ENCODE peak calls at places on chromosomes 1 and 21, in six cellular contexts. K is GM10248, Z is Calu3, G is endothelial cell, W is prostate gland, A is AG10803. U is an unnamed sample.

GRCh38 chr1:64540265-64540791 is 70.4 kb downstream of the CACHD1 start:
- DNase-seq in K (no peak), Z (no peak), G (no peak), W (no peak), A (peak), U (no peak)

GRCh38 chr1:84073266-84073665 is 70.8 kb upstream of the PRKACB start:
- DNase-seq in K (no peak), Z (no peak), G (no peak), W (no peak), A (peak), U (no peak)

GRCh38 chr1:240495652-240496051 is 116.3 kb downstream of the GREM2 start:
- DNase-seq in K (no peak), Z (no peak), G (no peak), W (no peak), A (no peak), U (no peak)

GRCh38 chr1:31736675-31737074 is 27.5 kb downstream of the ADGRB2 start:
- DNase-seq in K (no peak), Z (no peak), G (no peak), W (peak), A (no peak), U (no peak)

GRCh38 chr1:111474106-111474505 is 322 bp downstream of the C1orf162 start:
- DNase-seq in K (no peak), Z (no peak), G (no peak), W (no peak), A (no peak), U (no peak)

GRCh38 chr1:244815600-244816099 is 19.8 kb upstream of the COX20 start:
- DNase-seq in K (no peak), Z (no peak), G (no peak), W (no peak), A (no peak), U (no peak)

GRCh38 chr1:54795841-54796468 is 5.2 kb downstream of the TTC22 start:
- DNase-seq in K (no peak), Z (peak), G (no peak), W (no peak), A (no peak), U (no peak)

GRCh38 chr1:81330521-81330920 is 470.2 kb upstream of the ADGRL2 start:
- DNase-seq in K (no peak), Z (no peak), G (no peak), W (no peak), A (no peak), U (no peak)

GRCh38 chr1:240612811-240613210 is 856 bp upstream of the GREM2 start:
- DNase-seq in K (no peak), Z (no peak), G (no peak), W (no peak), A (no peak), U (no peak)

GRCh38 chr1:12617901-12618660 is at the start of gene DHRS3:
- DNase-seq in K (peak), Z (peak), G (peak), W (peak), A (peak), U (no peak)

GRCh38 chr1:53559391-53559815 is 100.2 kb downstream of the DMRTB1 start:
- DNase-seq in K (no peak), Z (no peak), G (no peak), W (no peak), A (no peak), U (no peak)

GRCh38 chr1:53556657-53557227 is 97.5 kb downstream of the DMRTB1 start:
- DNase-seq in K (no peak), Z (no peak), G (no peak), W (no peak), A (no peak), U (no peak)

GRCh38 chr1:53558916-53559315 is 99.7 kb downstream of the DMRTB1 start:
- DNase-seq in K (no peak), Z (no peak), G (no peak), W (no peak), A (no peak), U (no peak)

GRCh38 chr1:53557830-53558784 is 98.9 kb downstream of the DMRTB1 start:
- DNase-seq in K (no peak), Z (no peak), G (no peak), W (no peak), A (no peak), U (no peak)

GRCh38 chr1:53557369-53557768 is 98.2 kb downstream of the DMRTB1 start:
- DNase-seq in K (no peak), Z (no peak), G (no peak), W (no peak), A (no peak), U (no peak)
- TF ChIP-seq CTCF in K (no peak), Z (no peak), G (no peak), W (no peak), A (peak), U (no peak)

DNA sequence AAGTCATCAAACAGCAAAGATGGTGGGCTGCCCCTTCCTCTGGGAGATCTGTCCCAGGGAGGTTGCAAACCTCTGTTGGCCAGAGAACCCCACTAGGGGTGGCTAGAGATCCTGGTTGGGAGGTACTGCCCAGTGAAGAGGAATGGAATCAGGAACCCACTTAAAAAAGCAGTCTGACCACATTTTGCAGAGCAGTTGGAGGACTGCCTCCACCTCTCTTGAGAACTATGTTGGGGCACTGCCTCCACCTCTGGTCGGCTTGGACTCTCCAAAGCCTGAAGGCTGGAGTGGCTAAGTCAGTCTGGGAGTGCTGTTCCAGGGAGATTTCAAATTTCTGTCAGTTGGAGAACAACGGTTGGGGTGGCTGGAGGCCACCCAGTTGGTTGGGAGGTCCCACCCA is 58.6 kb downstream of the TNFSF4 start:
- DNase-seq in K (no peak), Z (no peak), G (no peak), W (no peak), A (no peak), U (no peak)
- TF ChIP-seq CTCF in K (no peak), Z (no peak), G (no peak), W (no peak), A (no peak), U (no peak)

DNA sequence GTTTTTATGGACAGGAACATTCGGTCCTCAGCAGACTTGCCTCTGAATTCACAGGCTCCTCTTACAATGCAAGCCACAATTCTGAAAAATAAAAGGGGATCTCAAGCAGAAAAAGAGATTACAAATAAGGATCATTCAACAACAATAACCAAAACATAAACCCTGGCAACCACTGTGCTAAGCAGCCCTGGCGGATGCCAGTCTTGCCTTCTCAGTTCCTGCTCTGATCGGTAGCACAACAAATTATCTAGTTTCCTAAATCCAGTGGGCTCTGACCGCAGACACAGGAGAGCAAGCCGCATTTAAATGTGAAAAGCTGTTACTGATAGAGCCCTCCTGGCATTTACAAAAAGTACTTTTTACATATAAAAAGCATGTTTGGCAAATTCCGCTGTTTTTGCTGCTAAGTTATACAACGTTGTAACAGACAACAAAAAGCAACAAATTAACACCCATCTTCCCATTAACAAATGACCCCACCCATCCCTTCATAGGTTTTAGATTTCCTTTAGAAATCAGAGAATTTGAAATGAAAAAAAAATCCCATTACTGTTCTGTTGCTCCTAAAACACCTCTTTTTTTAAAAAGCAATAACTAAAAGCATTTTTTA is 123.3 kb upstream of the FOXD3 start:
- DNase-seq in K (no peak), Z (no peak), G (no peak), W (no peak), A (no peak), U (no peak)
- TF ChIP-seq CTCF in K (no peak), Z (no peak), G (no peak), W (no peak), A (no peak), U (no peak)

DNA sequence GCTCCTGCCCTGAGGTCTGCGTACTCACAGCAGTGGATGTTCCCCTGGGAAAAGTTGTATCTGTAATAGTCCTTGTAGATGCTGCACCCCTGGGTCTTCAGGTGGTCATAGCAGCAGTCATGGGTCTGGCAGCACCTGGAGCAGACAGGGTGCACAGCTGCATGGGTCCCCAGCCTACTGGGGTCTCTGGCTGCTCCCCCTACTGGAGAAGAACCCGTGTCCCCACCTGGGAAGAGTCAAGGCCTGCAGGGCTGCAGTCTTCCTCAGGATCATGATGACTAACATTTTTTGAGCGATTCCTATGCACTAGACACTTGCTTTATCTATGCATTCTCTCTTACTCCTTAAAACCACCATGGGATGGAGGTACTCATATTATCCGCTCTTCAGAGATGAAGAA is 3.9 kb downstream of the PLA2G2D start:
- DNase-seq in K (no peak), Z (no peak), G (no peak), W (no peak), A (no peak), U (no peak)
- TF ChIP-seq CTCF in K (no peak), Z (no peak), G (no peak), W (no peak), A (no peak), U (no peak)

GRCh38 chr1:38154089-38154470 is 107.5 kb upstream of the POU3F1 start:
- DNase-seq in K (no peak), Z (no peak), G (no peak), W (no peak), A (no peak), U (no peak)

GRCh38 chr1:38151399-38151798 is 104.8 kb upstream of the POU3F1 start:
- DNase-seq in K (no peak), Z (no peak), G (no peak), W (no peak), A (no peak), U (no peak)

GRCh38 chr1:38153426-38154088 is 107.0 kb upstream of the POU3F1 start:
- DNase-seq in K (no peak), Z (no peak), G (no peak), W (no peak), A (no peak), U (no peak)

GRCh38 chr1:38152351-38153082 is 105.9 kb upstream of the POU3F1 start:
- DNase-seq in K (no peak), Z (no peak), G (no peak), W (no peak), A (no peak), U (no peak)
- TF ChIP-seq CTCF in K (no peak), Z (no peak), G (peak), W (peak), A (peak), U (no peak)

GRCh38 chr1:96842215-96842614 is 120.6 kb downstream of the PTBP2 start:
- DNase-seq in K (no peak), Z (no peak), G (no peak), W (no peak), A (peak), U (no peak)

GRCh38 chr1:96843601-96844000 is 122.0 kb downstream of the PTBP2 start:
- DNase-seq in K (no peak), Z (no peak), G (no peak), W (no peak), A (peak), U (no peak)

GRCh38 chr1:96840396-96840795 is 118.8 kb downstream of the PTBP2 start:
- DNase-seq in K (no peak), Z (no peak), G (no peak), W (no peak), A (peak), U (no peak)

GRCh38 chr1:96843196-96843595 is 121.6 kb downstream of the PTBP2 start:
- DNase-seq in K (no peak), Z (no peak), G (no peak), W (no peak), A (peak), U (no peak)

GRCh38 chr1:96845464-96845863 is 123.9 kb downstream of the PTBP2 start:
- DNase-seq in K (peak), Z (peak), G (peak), W (peak), A (no peak), U (no peak)
- TF ChIP-seq CTCF in K (peak), Z (peak), G (peak), W (peak), A (peak), U (peak)

GRCh38 chr1:162633327-162633762 is 1.1 kb downstream of the DDR2 start:
- DNase-seq in K (peak), Z (no peak), G (no peak), W (no peak), A (no peak), U (no peak)
- TF ChIP-seq CTCF in K (no peak), Z (no peak), G (no peak), W (no peak), A (peak), U (no peak)

GRCh38 chr1:115463347-115463746 is 125.3 kb upstream of the NGF start:
- DNase-seq in K (no peak), Z (peak), G (no peak), W (no peak), A (no peak), U (no peak)
- TF ChIP-seq CTCF in K (no peak), Z (no peak), G (no peak), W (peak), A (no peak), U (no peak)

GRCh38 chr21:45102391-45102932 is 28.1 kb downstream of the ADARB1 start:
- DNase-seq in K (no peak), Z (peak), G (no peak), W (peak), A (peak), U (no peak)
- TF ChIP-seq CTCF in K (peak), Z (no peak), G (peak), W (peak), A (peak), U (no peak)